ENCODE peak calls at places on chromosomes 4 and X, in ten cellular contexts. G is GM23338, L is cardiac fibroblast, A is AG10803, W is B cell, X is fibroblast of lung, Y is AG09319, U is A549, O is left ventricle myocardium inferior, D is ascending aorta. K is an unnamed sample.

GRCh38 chr4:165810726-165811125 is 62.3 kb upstream of the TLL1 start:
- DNase-seq in G (no peak), L (peak), A (no peak), W (no peak), X (peak), Y (no peak), U (no peak), O (no peak), D (no peak), K (no peak)

GRCh38 chr4:113635739-113636437 is 125.7 kb downstream of the CAMK2D start:
- DNase-seq in G (no peak), L (peak), A (peak), W (no peak), X (peak), Y (no peak), U (no peak), O (no peak), D (no peak), K (no peak)

GRCh38 chr4:14384824-14385223 is 617.5 kb upstream of the CPEB2 start:
- DNase-seq in G (no peak), L (no peak), A (no peak), W (no peak), X (no peak), Y (no peak), U (no peak), O (no peak), D (no peak), K (no peak)

GRCh38 chr4:163148466-163149336 is 18.0 kb downstream of the NAF1 start:
- DNase-seq in G (no peak), L (no peak), A (no peak), W (no peak), X (peak), Y (no peak), U (no peak), O (no peak), D (no peak), K (no peak)

GRCh38 chrX:23786268-23786815 is 3.4 kb downstream of the SAT1 start:
- DNase-seq in G (no peak), L (peak), A (no peak), W (no peak), X (no peak), Y (no peak), U (no peak), O (no peak), D (peak), K (no peak)

GRCh38 chrX:22758807-22759481 is 240.8 kb upstream of the DDX53 start:
- DNase-seq in G (no peak), L (no peak), A (no peak), W (no peak), X (no peak), Y (no peak), U (no peak), O (no peak), D (no peak), K (no peak)

GRCh38 chrX:12954981-12955380 is 19.9 kb upstream of the TMSB4X start:
- DNase-seq in G (no peak), L (no peak), A (no peak), W (no peak), X (no peak), Y (no peak), U (no peak), O (no peak), D (no peak), K (no peak)

GRCh38 chr4:145808021-145808650 is 128.2 kb downstream of the C4orf51 start:
- DNase-seq in G (peak), L (peak), A (peak), W (no peak), X (peak), Y (peak), U (peak), O (no peak), D (no peak), K (no peak)

GRCh38 chr4:66575024-66575696 is 904.9 kb upstream of the EPHA5 start:
- DNase-seq in G (no peak), L (peak), A (peak), W (no peak), X (peak), Y (no peak), U (peak), O (no peak), D (no peak), K (no peak)

GRCh38 chr4:112327950-112328349 is 30.8 kb downstream of the ALPK1 start:
- DNase-seq in G (peak), L (peak), A (peak), W (no peak), X (peak), Y (peak), U (no peak), O (no peak), D (no peak), K (no peak)
- TF ChIP-seq CTCF in G (peak), L (peak), A (peak), W (peak), X (peak), Y (peak), U (peak), O (peak), D (no peak), K (peak)

GRCh38 chrX:37060999-37061398 is 52.8 kb downstream of the FAM47C start:
- DNase-seq in G (peak), L (peak), A (peak), W (no peak), X (peak), Y (no peak), U (no peak), O (no peak), D (no peak), K (no peak)
- TF ChIP-seq CTCF in G (peak), L (peak), A (peak), W (no peak), X (peak), Y (peak), U (peak), O (peak), D (peak), K (no peak)

GRCh38 chr4:45661893-45662292 is 462.0 kb downstream of the GABRG1 start:
- DNase-seq in G (no peak), L (no peak), A (no peak), W (no peak), X (no peak), Y (no peak), U (no peak), O (no peak), D (no peak), K (no peak)
- TF ChIP-seq CTCF in G (no peak), L (no peak), A (no peak), W (no peak), X (no peak), Y (no peak), U (no peak), O (no peak), D (no peak), K (no peak)

GRCh38 chr4:3407930-3408792 is 33.6 kb upstream of the HGFAC start:
- DNase-seq in G (no peak), L (no peak), A (no peak), W (no peak), X (no peak), Y (no peak), U (no peak), O (no peak), D (no peak), K (no peak)
- TF ChIP-seq CTCF in G (no peak), L (no peak), A (no peak), W (no peak), X (no peak), Y (no peak), U (no peak), O (no peak), D (no peak), K (no peak)

DNA sequence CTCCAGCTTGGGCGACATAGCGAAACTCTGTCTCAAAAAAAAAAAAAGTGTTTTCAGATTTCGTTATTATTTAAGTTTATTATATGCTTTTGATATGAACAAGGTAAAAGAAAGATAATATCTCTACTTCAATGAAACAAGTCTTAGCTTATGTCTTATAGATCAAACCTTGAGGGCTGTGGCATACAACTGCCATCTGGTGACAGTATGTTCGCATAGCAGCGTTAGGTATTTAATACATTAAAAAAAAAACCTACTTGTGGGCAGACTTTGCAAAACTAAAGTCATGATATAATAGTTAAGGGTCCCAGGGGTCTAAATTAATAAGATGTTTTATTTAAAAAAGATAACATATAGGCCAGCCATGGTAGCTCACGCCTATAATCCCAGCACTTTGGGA is 161.2 kb upstream of the AMOT start:
- DNase-seq in G (peak), L (no peak), A (peak), W (no peak), X (no peak), Y (no peak), U (no peak), O (no peak), D (no peak), K (no peak)
- TF ChIP-seq CTCF in G (peak), L (no peak), A (peak), W (no peak), X (no peak), Y (peak), U (no peak), O (no peak), D (no peak), K (no peak)

GRCh38 chr4:110589297-110589696 is 33.6 kb downstream of the PITX2 start:
- DNase-seq in G (no peak), L (peak), A (peak), W (no peak), X (no peak), Y (no peak), U (no peak), O (no peak), D (no peak), K (no peak)
- TF ChIP-seq CTCF in G (no peak), L (no peak), A (peak), W (no peak), X (no peak), Y (no peak), U (no peak), O (peak), D (no peak), K (no peak)

GRCh38 chrX:7116081-7116480 is 31.4 kb upstream of the STS start:
- DNase-seq in G (no peak), L (no peak), A (no peak), W (no peak), X (no peak), Y (no peak), U (no peak), O (no peak), D (no peak), K (no peak)

GRCh38 chrX:7112071-7112470 is 35.4 kb upstream of the STS start:
- DNase-seq in G (no peak), L (no peak), A (no peak), W (no peak), X (no peak), Y (no peak), U (no peak), O (no peak), D (no peak), K (no peak)

GRCh38 chrX:7117587-7117986 is 29.9 kb upstream of the STS start:
- DNase-seq in G (peak), L (no peak), A (no peak), W (no peak), X (no peak), Y (no peak), U (no peak), O (no peak), D (no peak), K (no peak)

GRCh38 chrX:7111518-7111917 is 36.0 kb upstream of the STS start:
- DNase-seq in G (no peak), L (no peak), A (no peak), W (no peak), X (no peak), Y (no peak), U (no peak), O (no peak), D (no peak), K (no peak)

DNA sequence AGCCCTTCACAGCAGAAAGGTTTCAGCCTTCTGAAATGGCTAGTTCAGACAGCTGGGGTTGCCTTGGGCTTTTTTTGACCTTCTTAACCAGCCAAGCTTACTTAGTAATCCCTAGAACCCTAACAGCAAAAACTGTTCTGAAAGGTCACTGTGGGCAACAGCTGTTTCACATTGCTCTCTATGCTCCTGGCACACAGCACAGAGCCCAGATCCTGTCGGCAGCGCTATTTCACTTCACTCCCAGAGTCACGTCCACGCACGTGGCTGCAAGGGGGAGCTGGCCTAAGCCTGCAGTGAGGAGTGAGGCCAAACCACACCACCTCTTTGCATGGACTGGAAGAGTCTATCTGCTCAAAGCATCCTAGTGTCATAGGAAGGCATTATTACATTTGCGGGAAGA is 32.0 kb upstream of the STS start:
- DNase-seq in G (no peak), L (no peak), A (peak), W (no peak), X (no peak), Y (no peak), U (no peak), O (peak), D (no peak), K (no peak)
- TF ChIP-seq CTCF in G (no peak), L (no peak), A (no peak), W (no peak), X (no peak), Y (no peak), U (no peak), O (no peak), D (no peak), K (no peak)

DNA sequence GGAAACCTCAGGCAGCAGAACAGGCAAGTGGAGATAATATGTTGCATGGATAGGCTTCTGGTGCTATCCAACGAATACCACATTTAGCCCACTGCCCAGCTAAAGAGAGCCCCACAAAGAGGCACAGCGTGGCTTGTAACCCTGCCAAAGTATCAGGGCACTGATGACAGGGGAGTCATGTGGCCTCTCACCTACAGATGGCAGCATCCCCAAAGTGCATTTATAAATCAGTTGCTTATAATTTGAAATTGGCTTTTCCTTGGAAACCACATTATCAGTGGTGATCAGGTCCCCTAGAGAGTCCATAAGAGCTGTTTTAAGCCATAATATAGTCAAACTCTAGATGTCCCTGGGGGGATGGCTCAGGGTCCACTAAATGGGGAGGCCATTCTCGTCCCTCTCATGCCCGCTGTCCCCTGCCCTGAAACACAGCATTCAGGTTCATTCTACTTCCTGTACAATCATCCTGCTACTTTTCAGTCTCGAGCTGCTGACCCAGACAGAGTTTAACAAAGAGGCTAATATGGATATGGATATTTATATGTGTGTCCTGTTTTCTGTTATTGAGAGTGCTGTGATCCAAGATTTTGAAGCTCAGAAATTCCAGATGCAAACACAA is 28.6 kb downstream of the SRPX start:
- DNase-seq in G (peak), L (peak), A (peak), W (no peak), X (peak), Y (no peak), U (no peak), O (no peak), D (no peak), K (no peak)
- TF ChIP-seq CTCF in G (peak), L (peak), A (peak), W (peak), X (peak), Y (peak), U (peak), O (peak), D (no peak), K (no peak)

K was measured in natural killer cell.